ENCODE peak calls at places on chromosomes 16 and 17, in five cellular contexts. One of them, this sample, is unnamed.

GRCh38 chr17:78408476-78409020 is 30.1 kb downstream of the PGS1 start:
- DNase-seq in MM.1S: no peak
- DNase-seq in IMR-90: no peak
- DNase-seq in neural progenitor cell: no peak
- DNase-seq in GM12878: no peak
- DNase-seq in this sample: peak

GRCh38 chr16:54208262-54208661 is 78.3 kb downstream of the IRX3 start:
- DNase-seq in MM.1S: no peak
- DNase-seq in IMR-90: no peak
- DNase-seq in neural progenitor cell: peak
- DNase-seq in GM12878: no peak
- DNase-seq in this sample: no peak

GRCh38 chr17:55158439-55158838 is 106.3 kb upstream of the HLF start:
- DNase-seq in MM.1S: no peak
- DNase-seq in IMR-90: no peak
- DNase-seq in neural progenitor cell: no peak
- DNase-seq in GM12878: no peak
- DNase-seq in this sample: no peak

GRCh38 chr17:48259710-48260291 is 152.2 kb downstream of the SNX11 start:
- DNase-seq in MM.1S: peak
- DNase-seq in IMR-90: peak
- DNase-seq in neural progenitor cell: peak
- DNase-seq in GM12878: no peak
- DNase-seq in this sample: no peak

GRCh38 chr16:57188711-57189002 is 2.5 kb downstream of the RSPRY1 start:
- DNase-seq in MM.1S: no peak
- DNase-seq in IMR-90: no peak
- DNase-seq in neural progenitor cell: no peak
- DNase-seq in GM12878: no peak
- DNase-seq in this sample: no peak

GRCh38 chr17:78935419-78936323 is 10.5 kb upstream of the TIMP2 start:
- DNase-seq in MM.1S: no peak
- DNase-seq in IMR-90: peak
- DNase-seq in neural progenitor cell: no peak
- DNase-seq in GM12878: no peak
- DNase-seq in this sample: peak

GRCh38 chr16:13559624-13560023 is 360.3 kb upstream of the ERCC4 start:
- DNase-seq in MM.1S: no peak
- DNase-seq in IMR-90: no peak
- DNase-seq in neural progenitor cell: no peak
- DNase-seq in GM12878: no peak
- DNase-seq in this sample: no peak

GRCh38 chr17:64449545-64449944 is 630 bp downstream of the MILR1 start:
- DNase-seq in MM.1S: no peak
- DNase-seq in IMR-90: no peak
- DNase-seq in neural progenitor cell: no peak
- DNase-seq in GM12878: no peak
- DNase-seq in this sample: no peak

GRCh38 chr17:35892091-35892637 is 12.0 kb upstream of the CCL5 start:
- DNase-seq in MM.1S: no peak
- DNase-seq in IMR-90: peak
- DNase-seq in neural progenitor cell: no peak
- DNase-seq in GM12878: no peak
- DNase-seq in this sample: no peak

GRCh38 chr17:69597898-69598692 is 183.6 kb downstream of the MAP2K6 start:
- DNase-seq in MM.1S: no peak
- DNase-seq in IMR-90: peak
- DNase-seq in neural progenitor cell: no peak
- DNase-seq in GM12878: no peak
- DNase-seq in this sample: no peak

GRCh38 chr17:69066482-69066881 is 5.8 kb upstream of the ABCA9 start:
- DNase-seq in MM.1S: no peak
- DNase-seq in IMR-90: no peak
- DNase-seq in neural progenitor cell: no peak
- DNase-seq in GM12878: no peak
- DNase-seq in this sample: no peak

GRCh38 chr17:76834889-76835288 is 33.3 kb upstream of the MGAT5B start:
- DNase-seq in MM.1S: no peak
- DNase-seq in IMR-90: no peak
- DNase-seq in neural progenitor cell: no peak
- DNase-seq in GM12878: no peak
- DNase-seq in this sample: no peak

GRCh38 chr16:15041260-15042011 is 14.4 kb downstream of the NTAN1 start:
- DNase-seq in MM.1S: no peak
- DNase-seq in IMR-90: peak
- DNase-seq in neural progenitor cell: peak
- DNase-seq in GM12878: no peak
- DNase-seq in this sample: peak

GRCh38 chr17:82602986-82603385 is 45.3 kb downstream of the WDR45B start:
- DNase-seq in MM.1S: no peak
- DNase-seq in IMR-90: peak
- DNase-seq in neural progenitor cell: no peak
- DNase-seq in GM12878: peak
- DNase-seq in this sample: no peak

GRCh38 chr17:49551221-49552069 is 24.2 kb upstream of the NXPH3 start:
- DNase-seq in MM.1S: no peak
- DNase-seq in IMR-90: no peak
- DNase-seq in neural progenitor cell: no peak
- DNase-seq in GM12878: no peak
- DNase-seq in this sample: no peak

GRCh38 chr16:9297437-9298113 is 206.1 kb downstream of the HAPSTR1 start:
- DNase-seq in MM.1S: peak
- DNase-seq in IMR-90: no peak
- DNase-seq in neural progenitor cell: peak
- DNase-seq in GM12878: no peak
- DNase-seq in this sample: peak

GRCh38 chr17:8960325-8961144 is 5.0 kb downstream of the PIK3R5 start:
- DNase-seq in MM.1S: no peak
- DNase-seq in IMR-90: no peak
- DNase-seq in neural progenitor cell: no peak
- DNase-seq in GM12878: no peak
- DNase-seq in this sample: no peak

GRCh38 chr17:80984749-80985148 is 6.9 kb upstream of the CHMP6 start:
- DNase-seq in MM.1S: no peak
- DNase-seq in IMR-90: peak
- DNase-seq in neural progenitor cell: peak
- DNase-seq in GM12878: no peak
- DNase-seq in this sample: no peak

GRCh38 chr16:48491517-48491916 is 106.3 kb upstream of the SIAH1 start:
- DNase-seq in MM.1S: no peak
- DNase-seq in IMR-90: peak
- DNase-seq in neural progenitor cell: no peak
- DNase-seq in GM12878: no peak
- DNase-seq in this sample: no peak

GRCh38 chr17:5042152-5043022 is 7.2 kb upstream of the SLC52A1 start:
- DNase-seq in MM.1S: no peak
- DNase-seq in IMR-90: no peak
- DNase-seq in neural progenitor cell: no peak
- DNase-seq in GM12878: no peak
- DNase-seq in this sample: no peak

GRCh38 chr17:57601328-57601727 is 143.8 kb downstream of the CCDC182 start:
- DNase-seq in MM.1S: no peak
- DNase-seq in IMR-90: no peak
- DNase-seq in neural progenitor cell: no peak
- DNase-seq in GM12878: no peak
- DNase-seq in this sample: no peak

GRCh38 chr17:83191388-83192160 is 112.2 kb downstream of the METRNL start:
- DNase-seq in MM.1S: no peak
- DNase-seq in IMR-90: no peak
- DNase-seq in neural progenitor cell: no peak
- DNase-seq in GM12878: no peak
- DNase-seq in this sample: peak

GRCh38 chr17:60447375-60447774 is 25.1 kb downstream of the CHCT1 start:
- DNase-seq in MM.1S: no peak
- DNase-seq in IMR-90: no peak
- DNase-seq in neural progenitor cell: no peak
- DNase-seq in GM12878: no peak
- DNase-seq in this sample: no peak

GRCh38 chr16:11565665-11566064 is 21.1 kb downstream of the LITAF start:
- DNase-seq in MM.1S: no peak
- DNase-seq in IMR-90: no peak
- DNase-seq in neural progenitor cell: no peak
- DNase-seq in GM12878: no peak
- DNase-seq in this sample: peak

GRCh38 chr17:17785407-17785806 is 51.4 kb downstream of the SREBF1 start:
- DNase-seq in MM.1S: no peak
- DNase-seq in IMR-90: no peak
- DNase-seq in neural progenitor cell: no peak
- DNase-seq in GM12878: no peak
- DNase-seq in this sample: peak

GRCh38 chr17:78272181-78272913 is 40.9 kb downstream of the TMEM235 start:
- DNase-seq in MM.1S: peak
- DNase-seq in IMR-90: peak
- DNase-seq in neural progenitor cell: peak
- DNase-seq in GM12878: no peak
- DNase-seq in this sample: peak

DNA sequence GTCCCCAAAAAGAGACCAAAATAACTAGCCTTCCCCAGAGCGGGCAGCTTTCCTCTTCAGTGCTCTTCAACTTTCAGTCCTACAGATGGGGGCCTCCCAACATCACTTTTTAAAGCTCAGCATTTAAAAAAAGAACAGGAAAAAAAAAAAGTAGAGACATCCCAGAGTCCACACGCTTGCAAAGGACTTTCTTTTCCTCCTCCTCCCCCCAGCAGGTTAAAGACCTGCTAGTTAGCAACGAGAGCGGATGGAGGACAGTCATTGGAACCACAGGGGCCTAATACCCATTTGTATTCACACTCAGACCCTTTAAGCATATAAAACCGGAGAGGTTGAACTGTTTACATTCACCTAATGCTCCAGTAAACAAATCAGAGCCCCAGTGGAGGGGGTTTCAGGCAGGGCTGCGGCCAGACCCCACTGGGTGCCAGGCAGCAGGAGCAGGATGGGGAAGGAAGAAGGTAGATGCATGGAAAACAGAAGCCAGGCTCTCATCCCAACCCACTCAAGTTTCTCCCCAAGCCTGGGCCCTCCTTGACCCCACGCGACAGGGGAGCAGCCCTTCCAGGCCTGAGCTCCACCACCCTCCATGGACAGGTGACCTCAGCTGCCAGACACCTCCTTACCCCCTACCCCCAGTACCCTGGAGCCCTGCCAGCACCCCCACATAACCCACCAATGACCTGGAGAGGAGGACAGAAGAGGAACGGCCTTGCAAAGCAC is 15.2 kb downstream of the ZFHX3 start:
- DNase-seq in MM.1S: no peak
- DNase-seq in IMR-90: no peak
- DNase-seq in neural progenitor cell: peak
- DNase-seq in GM12878: peak
- DNase-seq in this sample: no peak
- H3K4me3 ChIP-seq in MM.1S: no peak
- H3K4me3 ChIP-seq in IMR-90: no peak
- H3K4me3 ChIP-seq in neural progenitor cell: peak
- H3K4me3 ChIP-seq in GM12878: peak
- H3K4me3 ChIP-seq in this sample: no peak

DNA sequence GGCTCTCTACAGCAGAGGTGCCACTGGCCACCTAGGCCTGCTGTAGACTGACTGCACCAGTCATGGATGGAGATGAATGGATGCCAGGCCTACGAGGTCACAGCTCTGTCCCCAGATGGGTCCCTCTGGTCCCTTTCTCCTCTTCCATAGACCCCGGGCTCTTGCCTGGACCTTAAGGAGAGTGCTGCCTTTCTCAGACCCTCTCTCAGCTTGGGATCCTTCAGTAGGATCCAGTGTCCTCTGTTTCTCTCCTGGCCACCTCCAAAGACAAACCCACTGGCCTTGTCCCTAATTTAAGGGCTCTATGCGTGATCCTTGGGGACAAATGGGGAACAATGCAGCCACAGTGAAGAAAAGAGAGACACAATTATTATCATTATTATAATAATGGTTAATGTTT is 189.3 kb upstream of the C16orf82 start:
- DNase-seq in MM.1S: no peak
- DNase-seq in IMR-90: no peak
- DNase-seq in neural progenitor cell: no peak
- DNase-seq in GM12878: no peak
- DNase-seq in this sample: no peak
- H3K9ac ChIP-seq in MM.1S: no peak
- H3K9ac ChIP-seq in IMR-90: no peak
- H3K9ac ChIP-seq in neural progenitor cell: no peak
- H3K9ac ChIP-seq in GM12878: no peak
- H3K9ac ChIP-seq in this sample: no peak

GRCh38 chr16:2486645-2487516 is 12.0 kb downstream of the TBC1D24 start:
- DNase-seq in MM.1S: no peak
- DNase-seq in IMR-90: peak
- DNase-seq in neural progenitor cell: peak
- DNase-seq in GM12878: peak
- DNase-seq in this sample: peak
- TF ChIP-seq CTCF in MM.1S: no peak
- TF ChIP-seq CTCF in IMR-90: peak
- TF ChIP-seq CTCF in neural progenitor cell: no peak
- TF ChIP-seq CTCF in GM12878: peak
- TF ChIP-seq CTCF in this sample: peak

GRCh38 chr17:40490289-40490853 is 11.1 kb downstream of the TNS4 start:
- DNase-seq in MM.1S: no peak
- DNase-seq in IMR-90: peak
- DNase-seq in neural progenitor cell: peak
- DNase-seq in GM12878: no peak
- DNase-seq in this sample: peak
- H3K4me3 ChIP-seq in MM.1S: no peak
- H3K4me3 ChIP-seq in IMR-90: no peak
- H3K4me3 ChIP-seq in neural progenitor cell: no peak
- H3K4me3 ChIP-seq in GM12878: no peak
- H3K4me3 ChIP-seq in this sample: no peak

DNA sequence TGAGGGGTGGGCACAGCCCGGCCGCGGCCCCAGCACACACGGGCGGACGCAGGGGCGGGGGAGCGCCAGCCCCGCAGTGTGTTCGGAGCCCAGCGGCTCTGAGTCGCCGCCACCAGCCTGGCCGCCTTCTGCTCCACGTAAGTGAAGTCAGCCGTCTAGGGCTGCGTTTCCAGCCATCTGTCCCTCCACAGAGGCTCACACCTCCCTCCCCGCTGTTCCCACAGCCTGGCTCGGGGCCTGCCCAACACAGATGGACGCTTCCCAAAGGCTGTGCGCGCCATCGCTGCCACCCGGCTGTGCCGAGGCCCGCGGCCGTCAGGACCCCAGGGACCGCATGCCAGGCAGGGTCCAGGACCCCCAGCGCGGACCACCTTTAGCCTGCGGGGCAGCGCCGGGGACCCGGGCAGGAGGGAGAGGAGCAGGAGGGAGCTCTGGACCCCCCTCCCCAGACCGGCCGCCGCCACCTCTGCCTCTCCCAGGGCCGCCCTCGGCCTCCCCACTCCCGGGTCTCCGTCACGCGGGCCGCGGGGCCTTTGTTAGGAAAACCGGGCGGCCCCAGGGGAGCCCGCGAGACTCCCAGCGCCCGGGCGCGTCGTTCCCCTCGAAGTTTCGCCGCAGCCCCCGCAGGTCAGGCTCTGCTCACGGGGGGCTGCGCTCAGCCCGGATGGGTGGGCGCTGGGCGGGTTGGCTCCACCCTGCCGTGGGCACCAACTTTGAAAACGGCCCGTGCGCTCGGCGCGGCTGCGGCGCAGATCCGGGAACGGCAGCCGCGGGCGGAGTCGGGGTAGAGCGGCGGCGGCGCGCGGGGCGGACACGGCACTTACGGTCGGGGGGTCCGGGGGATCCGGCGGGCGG is 36.6 kb downstream of the CBFA2T3 start:
- DNase-seq in MM.1S: no peak
- DNase-seq in IMR-90: no peak
- DNase-seq in neural progenitor cell: peak
- DNase-seq in GM12878: no peak
- DNase-seq in this sample: peak
- H3K9ac ChIP-seq in MM.1S: no peak
- H3K9ac ChIP-seq in IMR-90: no peak
- H3K9ac ChIP-seq in neural progenitor cell: no peak
- H3K9ac ChIP-seq in GM12878: peak
- H3K9ac ChIP-seq in this sample: no peak